ENCODE peak calls at places on chromosomes 6 and 20, in six cellular contexts. Y is testis, M is dorsolateral prefrontal cortex, P is lower leg skin, X is GM20000, R is AG09309. B is an unnamed sample.
A peak's percentile ranks its signal among the peaks of the same experiment; 100 is the strongest.

GRCh38 chr6:89749918-89750317 is 69.7 kb downstream of the MDN1 start:
- DNase-seq in X (no peak), Y (no peak), R (no peak), P (no peak), M (no peak), B (no peak)

GRCh38 chr6:131867744-131868143 is 59.9 kb downstream of the ENPP1 start:
- DNase-seq in R (no peak), X (no peak), Y (no peak), P (no peak), M (no peak), B (no peak)

GRCh38 chr6:105573138-105573537 is 170.3 kb upstream of the PREP start:
- DNase-seq in Y (no peak), P (no peak), R (no peak), M (no peak), X (no peak), B (no peak)

GRCh38 chr6:10901751-10902150 is 14.9 kb downstream of the SYCP2L start:
- DNase-seq in R (no peak), P (no peak), M (no peak), X (peak; percentile 58), Y (no peak), B (no peak)

GRCh38 chr6:51827580-51827979 is 259.8 kb downstream of the PKHD1 start:
- DNase-seq in R (no peak), Y (no peak), M (no peak), P (no peak), X (no peak), B (no peak)

GRCh38 chr6:53382421-53382820 is 33.7 kb upstream of the ELOVL5 start:
- DNase-seq in Y (no peak), R (no peak), P (no peak), M (no peak), X (no peak), B (no peak)

GRCh38 chr6:120378582-120379220 is 955.6 kb downstream of the TBC1D32 start:
- DNase-seq in Y (peak; percentile 21), P (no peak), M (no peak), X (peak; percentile 20), R (no peak), B (no peak)

GRCh38 chr6:133551847-133552331 is 310.7 kb downstream of the EYA4 start:
- DNase-seq in X (no peak), R (peak; percentile 91), Y (no peak), P (no peak), M (no peak), B (no peak)

GRCh38 chr6:40362859-40363258 is 224.3 kb downstream of the LRFN2 start:
- DNase-seq in P (no peak), R (no peak), Y (no peak), X (no peak), M (no peak), B (no peak)

GRCh38 chr6:45965787-45966186 is 49.9 kb downstream of the CLIC5 start:
- DNase-seq in R (no peak), Y (no peak), M (no peak), X (no peak), P (no peak), B (no peak)

GRCh38 chr6:31114540-31114876 is at the start of gene PSORS1C1:
- DNase-seq in X (no peak), M (peak; percentile 91), P (peak; percentile 89), R (peak; percentile 82), Y (peak; percentile 80), B (no peak)

GRCh38 chr20:33656783-33657703 is 5.1 kb upstream of the C20orf144 start:
- DNase-seq in R (no peak), X (no peak), P (no peak), M (no peak), Y (no peak), B (peak; percentile 10)

GRCh38 chr20:13430346-13431002 is 208.3 kb downstream of the TASP1 start:
- DNase-seq in M (no peak), X (peak; percentile 3), P (no peak), Y (no peak), R (no peak), B (no peak)

GRCh38 chr6:139027620-139028182 is 844 bp upstream of the ABRACL start:
- DNase-seq in Y (peak; percentile 46), X (peak; percentile 56), P (no peak), R (no peak), M (no peak), B (no peak)

GRCh38 chr20:50855498-50856474 is 60.9 kb downstream of the BCAS4 start:
- DNase-seq in M (no peak), P (peak; percentile 19), Y (no peak), R (no peak), X (no peak), B (no peak)

GRCh38 chr6:15073344-15073789 is 172.5 kb upstream of the JARID2 start:
- DNase-seq in X (peak; percentile 27), Y (no peak), P (no peak), R (no peak), M (peak; percentile 46), B (no peak)

GRCh38 chr20:37902504-37903313 is at the start of gene VSTM2L:
- DNase-seq in Y (peak; percentile 65), P (no peak), R (peak; percentile 29), X (peak; percentile 64), M (peak; percentile 75), B (no peak)

GRCh38 chr20:37901667-37902503 is 1.0 kb upstream of the VSTM2L start:
- DNase-seq in R (peak; percentile 34), Y (peak; percentile 80), P (no peak), X (peak; percentile 89), M (no peak), B (peak; percentile 93)

GRCh38 chr20:37904845-37905244 is 1.9 kb downstream of the VSTM2L start:
- DNase-seq in X (no peak), P (no peak), R (no peak), M (no peak), Y (no peak), B (no peak)

GRCh38 chr20:37904008-37904675 is 1.2 kb downstream of the VSTM2L start:
- DNase-seq in M (no peak), R (no peak), Y (peak; percentile 51), X (no peak), P (no peak), B (no peak)

GRCh38 chr20:37903317-37904007 is 535 bp downstream of the VSTM2L start:
- DNase-seq in X (peak; percentile 58), M (no peak), P (no peak), R (no peak), Y (no peak), B (no peak)
- TF ChIP-seq CTCF in X (peak; percentile 36), M (peak; percentile 35), P (no peak), R (peak; percentile 9), Y (no peak), B (no peak)

DNA sequence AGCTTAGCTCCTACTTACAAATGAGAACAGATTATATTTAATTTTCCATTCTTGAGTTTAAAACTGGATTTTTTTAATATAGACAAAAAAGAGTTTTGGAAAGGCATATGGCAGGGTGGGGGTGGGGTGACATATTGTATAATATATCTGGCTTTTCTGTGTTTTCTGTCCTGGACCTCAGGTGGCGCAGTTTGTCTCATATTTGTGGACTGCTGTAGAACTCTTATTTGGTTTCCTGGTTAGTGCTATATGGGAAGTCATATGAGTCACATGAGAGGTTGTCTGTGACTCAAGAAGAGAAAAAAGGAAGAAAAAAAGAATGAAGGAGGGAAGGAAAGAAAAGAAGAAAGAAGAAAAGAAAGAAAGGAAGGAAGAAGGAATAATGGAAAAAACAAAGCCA is 131.8 kb downstream of the CLVS2 start:
- DNase-seq in P (no peak), Y (no peak), M (no peak), R (no peak), X (no peak), B (no peak)
- TF ChIP-seq CTCF in P (no peak), Y (no peak), M (no peak), R (no peak), X (no peak), B (no peak)

GRCh38 chr20:62208805-62209755 is 11.0 kb downstream of the HRH3 start:
- DNase-seq in Y (no peak), X (no peak), R (no peak), P (no peak), M (no peak), B (no peak)
- TF ChIP-seq CTCF in Y (no peak), X (no peak), R (no peak), P (no peak), M (no peak), B (no peak)

GRCh38 chr6:83221886-83222479 is 28.8 kb downstream of the RWDD2A start:
- DNase-seq in M (no peak), R (no peak), P (no peak), X (peak; percentile 36), Y (no peak), B (no peak)
- TF ChIP-seq CTCF in M (peak; percentile 77), R (peak; percentile 41), P (no peak), X (no peak), Y (peak; percentile 50), B (peak; percentile 59)

GRCh38 chr20:5433352-5433751 is 116.6 kb upstream of the PROKR2 start:
- DNase-seq in P (no peak), Y (no peak), X (no peak), R (no peak), M (peak; percentile 54), B (no peak)

GRCh38 chr20:5434116-5434515 is 117.4 kb upstream of the PROKR2 start:
- DNase-seq in Y (peak; percentile 33), X (no peak), P (no peak), R (no peak), M (peak; percentile 73), B (no peak)

GRCh38 chr20:5432030-5432429 is 115.3 kb upstream of the PROKR2 start:
- DNase-seq in M (no peak), R (no peak), P (no peak), Y (no peak), X (no peak), B (no peak)

GRCh38 chr20:5426026-5426425 is 109.3 kb upstream of the PROKR2 start:
- DNase-seq in R (no peak), Y (no peak), X (no peak), M (no peak), P (no peak), B (no peak)

DNA sequence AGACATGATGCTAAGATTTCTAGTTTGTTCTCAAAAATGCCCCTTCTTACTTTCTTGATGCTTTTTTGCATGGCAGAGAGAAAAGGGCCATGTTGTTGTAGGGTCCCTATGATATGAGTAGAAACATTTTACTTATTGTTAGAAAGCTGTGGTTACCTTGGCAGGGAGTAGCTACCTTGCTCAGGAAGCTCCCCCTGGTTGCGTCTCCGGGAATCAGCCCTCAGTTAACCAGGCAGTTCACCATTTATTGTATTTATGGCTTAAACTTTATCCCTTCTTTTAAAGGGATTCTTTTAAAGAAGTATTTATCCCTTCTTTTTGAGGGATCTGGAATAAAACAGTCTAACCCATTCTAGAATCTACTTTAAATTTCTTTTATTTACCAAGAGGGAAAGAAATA is 113.9 kb upstream of the PROKR2 start:
- DNase-seq in R (no peak), X (no peak), M (no peak), P (no peak), Y (no peak), B (no peak)
- TF ChIP-seq CTCF in R (no peak), X (no peak), M (no peak), P (no peak), Y (no peak), B (no peak)

GRCh38 chr20:3767434-3768341 is at the start of gene ADISSP:
- DNase-seq in M (peak; percentile 99), X (peak; percentile 99), P (peak; percentile 97), Y (peak; percentile 99), R (peak; percentile 89), B (peak; percentile 60)
- TF ChIP-seq CTCF in M (peak; percentile 44), X (no peak), P (no peak), Y (no peak), R (no peak), B (no peak)

GRCh38 chr6:3887150-3887700 is 38.1 kb downstream of the FAM50B start:
- DNase-seq in M (no peak), R (peak; percentile 24), Y (peak; percentile 41), X (no peak), P (peak; percentile 43), B (peak; percentile 32)
- TF ChIP-seq CTCF in M (peak; percentile 69), R (peak; percentile 65), Y (peak; percentile 16), X (peak; percentile 20), P (no peak), B (peak; percentile 31)

B was measured in D721Med.